ENCODE peak calls at places on chromosomes 16 and 17, in four cellular contexts. J is cardiac fibroblast, Q is GM06990, H is fibroblast of lung. M is an unnamed sample.

GRCh38 chr17:79633154-79633553 is 22.3 kb upstream of the RBFOX3 start:
- DNase-seq in J (no peak), Q (no peak), H (no peak), M (no peak)

GRCh38 chr17:78748730-78749317 is 33.2 kb downstream of the CYTH1 start:
- DNase-seq in J (peak; percentile 58), Q (peak; percentile 61), H (peak; percentile 77), M (no peak)

GRCh38 chr17:17682293-17682736 is 1.1 kb downstream of the RAI1 start:
- DNase-seq in J (peak; percentile 45), Q (peak; percentile 86), H (no peak), M (no peak)

GRCh38 chr17:21371511-21372081 is 4.6 kb upstream of the KCNJ12 start:
- DNase-seq in J (no peak), Q (no peak), H (no peak), M (no peak)

GRCh38 chr16:24552705-24553104 is 13.3 kb downstream of the RBBP6 start:
- DNase-seq in J (no peak), Q (no peak), H (no peak), M (no peak)

GRCh38 chr17:5788266-5788900 is 204.1 kb upstream of the NLRP1 start:
- DNase-seq in J (no peak), Q (no peak), H (no peak), M (peak; percentile 71)

GRCh38 chr16:68420366-68420765 is 27.9 kb downstream of the SMPD3 start:
- DNase-seq in J (no peak), Q (no peak), H (no peak), M (no peak)

GRCh38 chr17:74582633-74583032 is 9.4 kb downstream of the CD300LD start:
- DNase-seq in J (no peak), Q (no peak), H (no peak), M (no peak)

GRCh38 chr16:67563708-67564468 is 1.6 kb downstream of the CTCF start:
- DNase-seq in J (peak; percentile 82), Q (no peak), H (peak; percentile 93), M (peak; percentile 59)

GRCh38 chr17:48997103-48997826 is at the start of gene IGF2BP1:
- DNase-seq in J (peak; percentile 75), Q (no peak), H (peak; percentile 78), M (peak; percentile 38)

GRCh38 chr17:82822281-82822680 is 17.5 kb downstream of the ZNF750 start:
- DNase-seq in J (no peak), Q (no peak), H (no peak), M (no peak)

GRCh38 chr17:18016426-18016825 is 22.5 kb downstream of the ATPAF2 start:
- DNase-seq in J (no peak), Q (no peak), H (no peak), M (no peak)

GRCh38 chr16:70611785-70612303 is 34.5 kb upstream of the IL34 start:
- DNase-seq in J (no peak), Q (no peak), H (no peak), M (no peak)

GRCh38 chr17:72122668-72123495 is 2.1 kb downstream of the SOX9 start:
- DNase-seq in J (peak; percentile 74), Q (peak; percentile 54), H (peak; percentile 77), M (peak; percentile 15)

GRCh38 chr17:71764507-71764906 is 356.3 kb upstream of the SOX9 start:
- DNase-seq in J (peak; percentile 3), Q (no peak), H (peak; percentile 4), M (no peak)

GRCh38 chr16:2814757-2815298 is 2.2 kb upstream of the PRSS21 start:
- DNase-seq in J (no peak), Q (no peak), H (no peak), M (no peak)

GRCh38 chr17:2033128-2033527 is 3.2 kb downstream of the DPH1 start:
- DNase-seq in J (no peak), Q (no peak), H (no peak), M (peak; percentile 65)

GRCh38 chr16:75780669-75781068 is 54.4 kb upstream of the CPHXL start:
- DNase-seq in J (no peak), Q (no peak), H (no peak), M (no peak)

GRCh38 chr17:9238340-9239259 is 217.3 kb downstream of the NTN1 start:
- DNase-seq in J (no peak), Q (no peak), H (no peak), M (no peak)

GRCh38 chr17:50201226-50201854 is at the start of gene COL1A1:
- DNase-seq in J (peak; percentile 94), Q (no peak), H (peak; percentile 90), M (peak; percentile 96)

GRCh38 chr17:22286337-22287041 is 594.2 kb downstream of the KCNJ18 start:
- DNase-seq in J (no peak), Q (no peak), H (no peak), M (no peak)

GRCh38 chr17:40348562-40349476 is 15.7 kb downstream of the GJD3 start:
- DNase-seq in J (no peak), Q (no peak), H (no peak), M (no peak)

GRCh38 chr17:35577826-35578194 is 561 bp downstream of the PEX12 start:
- DNase-seq in J (peak; percentile 11), Q (no peak), H (peak; percentile 19), M (peak; percentile 16)

GRCh38 chr16:3028716-3029319 is 5.0 kb downstream of the THOC6 start:
- DNase-seq in J (no peak), Q (no peak), H (no peak), M (no peak)

GRCh38 chr16:71746442-71747046 is 22.0 kb upstream of the PHLPP2 start:
- DNase-seq in J (peak; percentile 67), Q (no peak), H (peak; percentile 62), M (peak; percentile 5)

GRCh38 chr16:50585331-50585776 is 37.2 kb downstream of the NKD1 start:
- DNase-seq in J (peak; percentile 91), Q (no peak), H (peak; percentile 58), M (no peak)

GRCh38 chr17:10357768-10358167 is 15.0 kb downstream of the MYH13 start:
- DNase-seq in J (no peak), Q (peak; percentile 38), H (no peak), M (no peak)

GRCh38 chr16:19295393-19295792 is 9.9 kb downstream of the CLEC19A start:
- DNase-seq in J (no peak), Q (peak; percentile 7), H (no peak), M (no peak)

GRCh38 chr16:31712064-31712540 is 161.5 kb upstream of the ZNF267 start:
- DNase-seq in J (no peak), Q (no peak), H (no peak), M (no peak)

GRCh38 chr16:89071686-89072182 is 21.9 kb upstream of the ACSF3 start:
- DNase-seq in J (no peak), Q (no peak), H (no peak), M (no peak)

GRCh38 chr16:59573528-59574271 is 839.6 kb upstream of the GOT2 start:
- DNase-seq in J (peak; percentile 27), Q (no peak), H (peak; percentile 88), M (peak; percentile 81)

GRCh38 chr17:76540381-76541300 is 797 bp downstream of the PRCD start:
- DNase-seq in J (peak; percentile 96), Q (no peak), H (peak; percentile 95), M (peak; percentile 94)

GRCh38 chr17:40025991-40026815 is 11.0 kb downstream of the CSF3 start:
- DNase-seq in J (no peak), Q (no peak), H (no peak), M (no peak)

GRCh38 chr17:7562208-7562605 is 488 bp downstream of the SENP3 start:
- DNase-seq in J (no peak), Q (no peak), H (no peak), M (no peak)

GRCh38 chr16:66262253-66263167 is 104.0 kb upstream of the CDH5 start:
- DNase-seq in J (peak; percentile 49), Q (no peak), H (peak; percentile 59), M (peak; percentile 2)

GRCh38 chr17:83195330-83196087 is 116.1 kb downstream of the METRNL start:
- DNase-seq in J (peak; percentile 59), Q (no peak), H (peak; percentile 55), M (no peak)

GRCh38 chr17:38711792-38712571 is 6.9 kb downstream of the MLLT6 start:
- DNase-seq in J (no peak), Q (no peak), H (no peak), M (no peak)

GRCh38 chr16:82630688-82631087 is 3.9 kb downstream of the CDH13 start:
- DNase-seq in J (peak; percentile 59), Q (no peak), H (peak; percentile 61), M (peak; percentile 28)
- TF ChIP-seq CTCF in J (peak; percentile 28), Q (peak; percentile 22), H (peak; percentile 31), M (peak; percentile 71)

GRCh38 chr16:87790278-87791023 is 24.7 kb upstream of the KLHDC4 start:
- DNase-seq in J (peak; percentile 62), Q (no peak), H (peak; percentile 91), M (no peak)

GRCh38 chr16:87794485-87795078 is 28.8 kb upstream of the KLHDC4 start:
- DNase-seq in J (no peak), Q (no peak), H (no peak), M (no peak)

GRCh38 chr16:87789437-87790277 is 23.9 kb upstream of the KLHDC4 start:
- DNase-seq in J (peak; percentile 51), Q (no peak), H (peak; percentile 95), M (peak; percentile 86)

GRCh38 chr16:87792205-87792565 is 26.4 kb upstream of the KLHDC4 start:
- DNase-seq in J (no peak), Q (no peak), H (no peak), M (no peak)

DNA sequence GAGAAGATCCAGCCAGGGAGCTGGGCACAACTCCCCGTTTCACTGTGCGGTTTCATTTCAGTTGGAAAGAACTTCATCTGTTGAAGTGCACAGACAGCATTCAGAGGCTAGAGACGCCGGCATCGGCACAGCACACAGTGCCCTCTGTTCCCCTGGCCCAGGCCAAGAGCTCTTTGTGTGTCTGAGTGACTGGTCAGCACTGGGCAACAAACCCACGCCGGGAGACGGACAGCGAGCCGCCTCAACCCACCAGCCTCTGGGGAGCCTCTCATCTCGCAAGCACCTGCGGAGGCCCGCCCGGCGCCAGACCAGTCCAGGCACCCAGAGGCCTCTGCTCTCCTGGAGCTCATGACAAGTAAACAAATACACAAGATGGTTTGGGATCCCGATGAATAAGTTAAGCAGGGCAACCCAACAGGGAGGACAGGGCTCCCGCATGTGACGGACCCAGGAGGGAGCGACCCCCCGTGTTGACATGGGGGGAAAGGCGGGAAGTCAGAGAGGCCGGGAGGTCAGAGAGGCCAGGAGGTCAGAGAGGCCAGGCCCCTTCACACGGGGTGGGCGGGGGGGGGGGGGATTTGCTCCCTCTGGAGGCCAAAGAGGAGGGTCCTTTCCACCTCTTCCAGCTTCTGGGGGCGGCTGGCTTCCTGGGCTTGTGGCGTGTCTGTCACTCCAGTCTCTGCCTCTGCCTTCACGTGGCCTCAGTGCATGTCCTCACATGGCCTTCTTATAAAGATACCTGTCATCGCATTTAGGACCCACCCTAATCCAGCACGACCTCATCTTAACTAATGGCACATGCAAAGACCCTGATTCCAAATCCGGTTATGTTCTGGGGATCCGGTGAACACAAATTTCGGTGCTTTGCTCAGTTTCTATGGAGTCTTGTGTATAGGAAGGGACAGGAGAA is 25.8 kb upstream of the KLHDC4 start:
- DNase-seq in J (no peak), Q (no peak), H (no peak), M (no peak)
- TF ChIP-seq CTCF in J (no peak), Q (no peak), H (no peak), M (peak; percentile 14)

GRCh38 chr17:13939222-13939621 is 130.1 kb upstream of the COX10 start:
- DNase-seq in J (no peak), Q (no peak), H (no peak), M (no peak)
- TF ChIP-seq CTCF in J (no peak), Q (peak; percentile 2), H (no peak), M (peak; percentile 53)

DNA sequence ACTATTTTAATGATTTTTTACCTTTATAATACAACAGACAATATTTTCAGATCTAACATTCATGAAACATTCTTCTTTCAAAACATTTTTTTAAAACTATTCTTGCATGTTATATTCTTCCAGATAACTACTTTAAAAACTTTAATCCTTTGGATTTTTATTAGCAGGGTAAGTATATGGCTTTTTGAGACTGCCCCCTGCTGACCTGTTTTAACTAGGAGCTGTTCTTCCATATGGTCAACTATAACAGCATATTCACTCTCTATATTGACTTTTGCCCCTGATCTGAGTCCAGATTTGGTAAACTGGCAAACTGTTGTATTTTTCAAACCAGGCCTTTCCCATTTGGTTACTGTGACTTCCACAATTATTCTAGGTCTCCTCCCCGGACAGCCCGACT is 16.5 kb downstream of the ZNF18 start:
- DNase-seq in J (peak; percentile 26), Q (no peak), H (peak; percentile 17), M (no peak)
- TF ChIP-seq CTCF in J (peak; percentile 38), Q (peak; percentile 21), H (peak; percentile 17), M (peak; percentile 73)

M was measured in HFFc6.